ENCODE peak calls at places on chromosomes 11 and 22, in nine cellular contexts. Y is kidney epithelial cell, W is ascending aorta, E is cardiac muscle cell, Z is HL-60, P is GM10248, G is OCI-LY7, R is endodermal cell, I is astrocyte of the spinal cord. T is an unnamed sample.

GRCh38 chr11:63277345-63277943 is 34.0 kb upstream of the SLC22A25 start:
- DNase-seq in Y (no peak), G (peak; percentile 3), E (no peak), R (no peak), W (no peak), P (no peak), Z (no peak), I (no peak), T (no peak)

GRCh38 chr11:57597971-57598830 is 716 bp downstream of the SERPING1 start:
- DNase-seq in I (no peak), P (no peak), E (peak; percentile 88), Y (no peak), W (peak; percentile 42), G (no peak), R (peak; percentile 94), Z (peak; percentile 18), T (peak; percentile 84)

GRCh38 chr11:100010393-100010792 is 676.7 kb upstream of the ARHGAP42 start:
- DNase-seq in I (no peak), P (no peak), G (no peak), Z (no peak), R (peak; percentile 77), Y (no peak), E (no peak), W (no peak), T (no peak)

GRCh38 chr22:18950141-18950540 is 14.0 kb upstream of the PRODH start:
- DNase-seq in W (no peak), I (no peak), P (no peak), E (no peak), G (no peak), R (no peak), Z (no peak), Y (no peak), T (no peak)

GRCh38 chr11:15842345-15842744 is 514.0 kb downstream of the SOX6 start:
- DNase-seq in E (no peak), I (no peak), W (no peak), Y (no peak), Z (no peak), P (no peak), G (no peak), R (no peak), T (no peak)

GRCh38 chr11:82750643-82751139 is 17.0 kb upstream of the FAM181B start:
- DNase-seq in R (peak; percentile 78), W (no peak), I (no peak), G (no peak), Z (no peak), E (no peak), Y (peak; percentile 14), P (no peak), T (no peak)

GRCh38 chr11:35593143-35593542 is 25.1 kb upstream of the FJX1 start:
- DNase-seq in G (no peak), P (no peak), I (peak; percentile 90), R (no peak), W (no peak), E (peak; percentile 92), Z (no peak), Y (peak; percentile 84), T (no peak)

GRCh38 chr22:50621491-50621880 is 6.5 kb downstream of the ARSA start:
- DNase-seq in Z (peak; percentile 71), P (peak; percentile 63), Y (no peak), I (no peak), R (no peak), E (no peak), W (no peak), G (peak; percentile 70), T (no peak)

GRCh38 chr11:110621826-110622225 is 90.4 kb downstream of the ARHGAP20 start:
- DNase-seq in P (no peak), Y (no peak), E (peak; percentile 12), W (no peak), R (no peak), Z (no peak), I (no peak), G (no peak), T (no peak)

GRCh38 chr11:93541884-93542752 is 1.1 kb downstream of the SMCO4 start:
- DNase-seq in G (peak; percentile 76), I (peak; percentile 74), E (peak; percentile 39), P (peak; percentile 73), Z (peak; percentile 41), R (peak; percentile 88), W (no peak), Y (no peak), T (no peak)

GRCh38 chr11:85930879-85931366 is 75.7 kb downstream of the CCDC83 start:
- DNase-seq in E (no peak), I (no peak), Y (no peak), Z (no peak), R (no peak), W (no peak), G (no peak), P (no peak), T (no peak)

GRCh38 chr11:2399488-2400068 is 972 bp upstream of the TSSC4 start:
- DNase-seq in W (no peak), P (no peak), G (no peak), Y (no peak), E (peak; percentile 43), I (peak; percentile 25), R (no peak), Z (no peak), T (no peak)

GRCh38 chr11:5684627-5685362 is at the start of gene TRIM5:
- DNase-seq in E (peak; percentile 98), W (peak; percentile 70), G (peak; percentile 81), Z (peak; percentile 68), R (peak; percentile 91), Y (peak; percentile 95), I (peak; percentile 98), P (peak; percentile 87), T (peak; percentile 81)

GRCh38 chr11:124740277-124740882 is 638 bp downstream of the NRGN start:
- DNase-seq in Z (peak; percentile 61), G (peak; percentile 64), P (peak; percentile 65), E (no peak), I (no peak), W (no peak), R (peak; percentile 78), Y (no peak), T (no peak)

GRCh38 chr11:116607027-116607426 is 165.8 kb downstream of the BUD13 start:
- DNase-seq in P (no peak), I (no peak), E (no peak), Z (no peak), R (peak; percentile 40), G (no peak), Y (no peak), W (no peak), T (peak; percentile 22)

GRCh38 chr11:440065-441042 is 1.5 kb downstream of the ANO9 start:
- DNase-seq in R (no peak), I (no peak), P (no peak), E (peak; percentile 43), W (no peak), Z (no peak), G (no peak), Y (no peak), T (no peak)
- TF ChIP-seq CTCF in R (peak; percentile 45), I (no peak), P (peak; percentile 27), E (peak; percentile 30), W (no peak), Z (no peak), G (peak; percentile 37), Y (peak; percentile 17), T (no peak)

GRCh38 chr11:27722945-27723344 is 22.7 kb upstream of the BDNF start:
- DNase-seq in E (peak; percentile 33), W (no peak), Z (no peak), P (peak; percentile 13), I (peak; percentile 26), R (peak; percentile 80), Y (no peak), G (no peak), T (no peak)
- TF ChIP-seq CTCF in E (no peak), W (no peak), Z (no peak), P (no peak), I (no peak), R (no peak), Y (no peak), G (no peak), T (no peak)

GRCh38 chr11:113267536-113267935 is 46.8 kb upstream of the TTC12 start:
- DNase-seq in G (no peak), I (no peak), E (no peak), R (no peak), W (no peak), P (no peak), Z (no peak), Y (no peak), T (no peak)
- TF ChIP-seq CTCF in G (no peak), I (no peak), E (no peak), R (no peak), W (no peak), P (no peak), Z (no peak), Y (no peak), T (no peak)

GRCh38 chr11:13207665-13208594 is 69.7 kb upstream of the BMAL1 start:
- DNase-seq in E (peak; percentile 95), P (no peak), Z (peak; percentile 53), W (no peak), Y (peak; percentile 78), R (peak; percentile 72), G (no peak), I (peak; percentile 87), T (no peak)

GRCh38 chr11:13206086-13206640 is 71.4 kb upstream of the BMAL1 start:
- DNase-seq in R (no peak), E (no peak), G (no peak), I (no peak), Z (no peak), P (no peak), Y (no peak), W (no peak), T (no peak)

GRCh38 chr11:13205446-13205845 is 72.1 kb upstream of the BMAL1 start:
- DNase-seq in I (no peak), G (no peak), R (no peak), E (no peak), W (no peak), Y (no peak), Z (no peak), P (no peak), T (no peak)

GRCh38 chr11:13208921-13209320 is 68.7 kb upstream of the BMAL1 start:
- DNase-seq in P (no peak), W (no peak), E (peak; percentile 66), R (no peak), G (no peak), Y (no peak), I (no peak), Z (no peak), T (no peak)

DNA sequence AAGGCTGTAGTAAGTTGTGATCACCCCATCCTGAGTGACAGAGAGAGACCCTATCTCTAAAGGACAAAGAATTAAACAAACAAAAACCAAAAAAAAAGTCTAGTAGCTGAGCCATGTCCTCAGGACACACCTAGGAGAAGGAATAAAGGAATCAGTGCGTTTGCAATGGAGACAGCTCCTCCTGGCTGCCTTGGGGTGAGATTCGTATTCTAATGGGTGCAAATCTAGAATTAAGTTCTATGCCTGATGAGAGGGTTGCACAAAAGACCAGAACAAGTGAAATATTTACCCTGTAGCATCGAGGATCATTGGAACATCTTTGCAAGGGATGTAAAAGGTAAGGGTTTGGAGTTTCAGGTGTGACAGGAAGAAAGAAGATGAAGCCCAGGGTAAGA is 70.3 kb upstream of the BMAL1 start:
- DNase-seq in Z (no peak), W (no peak), Y (no peak), I (no peak), P (no peak), G (no peak), R (no peak), E (no peak), T (no peak)
- TF ChIP-seq CTCF in Z (no peak), W (no peak), Y (peak; percentile 23), I (peak; percentile 28), P (no peak), G (no peak), R (peak; percentile 72), E (peak; percentile 22), T (no peak)

T was measured in type B pancreatic cell.